ENCODE peak calls at places on chromosomes 2 and 18, in nine cellular contexts. J is activated CD8-positive, alpha-beta memory T cell treated with anti-CD3 and anti-CD28 coated beads for 1 hour; G is H9; H is skeletal muscle cell; X is activated T-cell treated with anti-CD3 and anti-CD28 coated beads for 24 hours; S is HCT116; U is heart left ventricle; V is LoVo; L is tibial nerve. A is an unnamed sample.

GRCh38 chr2:164917296-164917903 is 37.9 kb downstream of the SLC38A11 start:
- DNase-seq in J (no peak), G (peak; percentile 43), H (no peak), X (no peak), S (peak; percentile 40), U (peak; percentile 45), V (peak; percentile 62), L (peak; percentile 15), A (no peak)

GRCh38 chr2:183063083-183063482 is 15.5 kb upstream of the DUSP19 start:
- DNase-seq in J (no peak), G (no peak), H (no peak), X (no peak), S (no peak), U (no peak), V (no peak), L (no peak), A (no peak)

GRCh38 chr2:219308142-219309093 is 783 bp downstream of the PTPRN start:
- DNase-seq in J (no peak), G (peak; percentile 85), H (peak; percentile 45), X (peak; percentile 40), S (peak; percentile 29), U (peak; percentile 73), V (peak; percentile 52), L (no peak), A (peak; percentile 87)

GRCh38 chr18:63578357-63578958 is 8.7 kb upstream of the SERPINB13 start:
- DNase-seq in J (no peak), G (peak; percentile 40), H (peak; percentile 18), X (no peak), S (peak; percentile 41), U (no peak), V (peak; percentile 24), L (no peak), A (peak; percentile 80)

GRCh38 chr18:6729247-6730091 is at the start of gene ARHGAP28:
- DNase-seq in J (no peak), G (peak; percentile 89), H (peak; percentile 85), X (no peak), S (no peak), U (peak; percentile 95), V (peak; percentile 37), L (peak; percentile 75), A (no peak)

GRCh38 chr2:117085256-117085655 is 729.2 kb upstream of the DDX18 start:
- DNase-seq in J (no peak), G (no peak), H (no peak), X (no peak), S (no peak), U (no peak), V (no peak), L (no peak), A (no peak)

GRCh38 chr2:49917654-49918053 is 763.3 kb upstream of the FSHR start:
- DNase-seq in J (no peak), G (no peak), H (no peak), X (no peak), S (no peak), U (no peak), V (no peak), L (no peak), A (no peak)

GRCh38 chr18:24488824-24489493 is 28.5 kb downstream of the HRH4 start:
- DNase-seq in J (no peak), G (no peak), H (no peak), X (no peak), S (peak; percentile 27), U (no peak), V (peak; percentile 31), L (no peak), A (peak; percentile 82)

GRCh38 chr18:73283788-73284187 is 416.0 kb upstream of the NETO1 start:
- DNase-seq in J (no peak), G (no peak), H (peak; percentile 31), X (no peak), S (no peak), U (no peak), V (peak; percentile 62), L (no peak), A (no peak)

GRCh38 chr2:148362144-148362796 is 282.3 kb upstream of the EPC2 start:
- DNase-seq in J (no peak), G (peak; percentile 41), H (no peak), X (no peak), S (no peak), U (no peak), V (no peak), L (no peak), A (no peak)

GRCh38 chr2:41321341-41321740 is 726.5 kb upstream of the PKDCC start:
- DNase-seq in J (no peak), G (no peak), H (no peak), X (no peak), S (no peak), U (no peak), V (no peak), L (no peak), A (no peak)

GRCh38 chr2:64330691-64331429 is 123.1 kb upstream of the LGALSL start:
- DNase-seq in J (peak; percentile 42), G (peak; percentile 81), H (peak; percentile 57), X (peak; percentile 69), S (peak; percentile 73), U (peak; percentile 78), V (peak; percentile 86), L (peak; percentile 74), A (peak; percentile 95)

A was measured in Karpas-422.